ENCODE peak calls at places on chromosome 14, in ten cellular contexts. P is mucosa of descending colon; B is stimulated activated naive CD8-positive, alpha-beta T cell treated with anti-CD3 and anti-CD28 coated beads, Interleukin-15, Interleukin-2, amounts not matched to agents 100 U/mL and 50 U/mL, for 24 hours; G is heart left ventricle; T is K562; Q is natural killer cell; Y is RWPE2; M is T-helper 17 cell; A is left lobe of liver; E is heart right ventricle. F is an unnamed sample.

GRCh38 chr14:20857630-20858261 is 33.4 kb upstream of the RNASE3 start:
- ATAC-seq in P (peak), B (peak), G (no peak), T (peak), Q (peak), Y (peak), M (peak), A (peak), E (peak), F (peak)

GRCh38 chr14:90344285-90344684 is 12.5 kb upstream of the NRDE2 start:
- ATAC-seq in P (no peak), B (no peak), G (no peak), T (no peak), Q (no peak), Y (no peak), M (no peak), A (no peak), E (no peak), F (no peak)

GRCh38 chr14:89011727-89012271 is 187.3 kb downstream of the TTC8 start:
- ATAC-seq in P (peak), B (no peak), G (no peak), T (peak), Q (no peak), Y (no peak), M (no peak), A (peak), E (no peak), F (no peak)

GRCh38 chr14:68468437-68469207 is 324.2 kb downstream of the ZFP36L1 start:
- ATAC-seq in P (peak), B (peak), G (no peak), T (no peak), Q (peak), Y (peak), M (peak), A (peak), E (no peak), F (peak)

GRCh38 chr14:58746261-58746660 is 108.5 kb downstream of the DACT1 start:
- ATAC-seq in P (peak), B (no peak), G (no peak), T (no peak), Q (no peak), Y (peak), M (no peak), A (peak), E (no peak), F (peak)

GRCh38 chr14:60204843-60205774 is 39.9 kb upstream of the DHRS7 start:
- ATAC-seq in P (peak), B (no peak), G (peak), T (no peak), Q (no peak), Y (no peak), M (no peak), A (no peak), E (peak), F (no peak)

GRCh38 chr14:97486601-97487120 is 689.5 kb downstream of the VRK1 start:
- ATAC-seq in P (no peak), B (no peak), G (no peak), T (no peak), Q (no peak), Y (no peak), M (no peak), A (no peak), E (no peak), F (no peak)

GRCh38 chr14:65297744-65298143 is 114.8 kb upstream of the FUT8 start:
- ATAC-seq in P (peak), B (no peak), G (no peak), T (no peak), Q (no peak), Y (no peak), M (no peak), A (no peak), E (no peak), F (peak)

GRCh38 chr14:66464261-66464660 is 21.9 kb upstream of the CCDC196 start:
- ATAC-seq in P (no peak), B (no peak), G (no peak), T (no peak), Q (no peak), Y (no peak), M (no peak), A (no peak), E (no peak), F (no peak)

GRCh38 chr14:102885686-102886447 is 36.6 kb upstream of the AMN start:
- ATAC-seq in P (no peak), B (no peak), G (no peak), T (no peak), Q (no peak), Y (no peak), M (no peak), A (no peak), E (no peak), F (no peak)

GRCh38 chr14:103334644-103335603 is 887 bp downstream of the EIF5 start:
- ATAC-seq in P (peak), B (peak), G (no peak), T (peak), Q (peak), Y (peak), M (peak), A (peak), E (peak), F (peak)

GRCh38 chr14:71395151-71395604 is 487.9 kb downstream of the PCNX1 start:
- ATAC-seq in P (no peak), B (peak), G (no peak), T (no peak), Q (peak), Y (no peak), M (no peak), A (no peak), E (no peak), F (no peak)

F was measured in esophagus mucosa.